ENCODE peak calls at places on chromosomes 12 and 14, in nine cellular contexts. One of them, this sample, is unnamed.

GRCh38 chr12:90902596-90902995 is 52.4 kb downstream of the CCER1 start:
- DNase-seq in CD8-positive, alpha-beta T cell: no peak
- DNase-seq in breast epithelium: no peak
- DNase-seq in tibial nerve: no peak
- DNase-seq in right cardiac atrium: no peak
- DNase-seq in colonic mucosa: no peak
- DNase-seq in RWPE2: no peak
- DNase-seq in right lobe of liver: no peak
- DNase-seq in Peyer's patch: no peak
- DNase-seq in this sample: no peak

GRCh38 chr12:29242921-29243431 is 93.9 kb downstream of the FAR2 start:
- DNase-seq in RWPE2: no peak
- DNase-seq in breast epithelium: no peak
- DNase-seq in colonic mucosa: no peak
- DNase-seq in tibial nerve: no peak
- DNase-seq in Peyer's patch: no peak
- DNase-seq in CD8-positive, alpha-beta T cell: no peak
- DNase-seq in right cardiac atrium: no peak
- DNase-seq in right lobe of liver: no peak
- DNase-seq in this sample: peak; percentile 44

GRCh38 chr14:75650253-75651058 is 10.2 kb downstream of the ERG28 start:
- DNase-seq in CD8-positive, alpha-beta T cell: no peak
- DNase-seq in colonic mucosa: no peak
- DNase-seq in tibial nerve: no peak
- DNase-seq in breast epithelium: no peak
- DNase-seq in RWPE2: no peak
- DNase-seq in right cardiac atrium: no peak
- DNase-seq in Peyer's patch: peak; percentile 53
- DNase-seq in right lobe of liver: no peak
- DNase-seq in this sample: no peak

GRCh38 chr14:39266871-39267591 is 33.3 kb downstream of the MIA2 start:
- DNase-seq in Peyer's patch: peak; percentile 94
- DNase-seq in CD8-positive, alpha-beta T cell: peak; percentile 80
- DNase-seq in tibial nerve: peak; percentile 71
- DNase-seq in colonic mucosa: peak; percentile 89
- DNase-seq in RWPE2: peak; percentile 89
- DNase-seq in right lobe of liver: peak; percentile 90
- DNase-seq in right cardiac atrium: peak; percentile 92
- DNase-seq in breast epithelium: peak; percentile 65
- DNase-seq in this sample: peak; percentile 91

GRCh38 chr12:67237231-67237630 is 31.9 kb upstream of the CAND1 start:
- DNase-seq in RWPE2: no peak
- DNase-seq in CD8-positive, alpha-beta T cell: no peak
- DNase-seq in right cardiac atrium: no peak
- DNase-seq in Peyer's patch: no peak
- DNase-seq in colonic mucosa: no peak
- DNase-seq in tibial nerve: no peak
- DNase-seq in breast epithelium: no peak
- DNase-seq in right lobe of liver: no peak
- DNase-seq in this sample: no peak

GRCh38 chr14:23483216-23483854 is 13.8 kb downstream of the NGDN start:
- DNase-seq in breast epithelium: no peak
- DNase-seq in CD8-positive, alpha-beta T cell: no peak
- DNase-seq in tibial nerve: no peak
- DNase-seq in Peyer's patch: no peak
- DNase-seq in RWPE2: no peak
- DNase-seq in colonic mucosa: no peak
- DNase-seq in right cardiac atrium: no peak
- DNase-seq in right lobe of liver: no peak
- DNase-seq in this sample: no peak

GRCh38 chr12:11884661-11885060 is 186.1 kb upstream of the BCL2L14 start:
- DNase-seq in tibial nerve: no peak
- DNase-seq in RWPE2: no peak
- DNase-seq in colonic mucosa: peak; percentile 45
- DNase-seq in right cardiac atrium: no peak
- DNase-seq in right lobe of liver: no peak
- DNase-seq in CD8-positive, alpha-beta T cell: no peak
- DNase-seq in Peyer's patch: no peak
- DNase-seq in breast epithelium: no peak
- DNase-seq in this sample: no peak

GRCh38 chr12:85278598-85279448 is 1.2 kb upstream of the ALX1 start:
- DNase-seq in colonic mucosa: no peak
- DNase-seq in right lobe of liver: no peak
- DNase-seq in tibial nerve: no peak
- DNase-seq in right cardiac atrium: peak; percentile 26
- DNase-seq in RWPE2: no peak
- DNase-seq in Peyer's patch: no peak
- DNase-seq in CD8-positive, alpha-beta T cell: no peak
- DNase-seq in breast epithelium: no peak
- DNase-seq in this sample: peak; percentile 60

GRCh38 chr12:128724468-128725046 is 99.2 kb downstream of the SLC15A4 start:
- DNase-seq in breast epithelium: no peak
- DNase-seq in right lobe of liver: no peak
- DNase-seq in Peyer's patch: no peak
- DNase-seq in colonic mucosa: no peak
- DNase-seq in RWPE2: no peak
- DNase-seq in CD8-positive, alpha-beta T cell: no peak
- DNase-seq in right cardiac atrium: no peak
- DNase-seq in tibial nerve: no peak
- DNase-seq in this sample: no peak

DNA sequence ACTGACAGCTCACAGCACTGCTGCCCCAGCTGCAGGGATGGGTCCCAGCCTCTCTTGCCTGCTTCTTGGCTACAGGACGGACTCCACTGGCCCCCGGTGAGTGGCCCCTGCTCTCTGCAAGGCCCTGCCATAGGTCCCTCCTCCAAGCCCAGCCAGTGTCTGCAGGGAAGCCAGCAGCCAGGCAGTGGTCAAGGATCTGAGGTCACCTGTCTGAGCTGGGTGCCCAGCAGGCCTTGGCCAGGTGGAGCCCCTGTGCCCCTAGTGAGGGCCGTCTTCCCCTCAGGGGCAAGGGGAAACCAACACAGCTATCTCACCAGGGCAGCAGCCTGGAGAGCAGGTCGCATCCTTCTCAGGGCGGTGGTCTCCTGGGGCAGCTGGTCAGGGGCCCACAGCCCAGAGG is 13.2 kb downstream of the XRCC3 start:
- DNase-seq in RWPE2: no peak
- DNase-seq in breast epithelium: no peak
- DNase-seq in right cardiac atrium: peak; percentile 37
- DNase-seq in right lobe of liver: peak; percentile 43
- DNase-seq in Peyer's patch: no peak
- DNase-seq in tibial nerve: no peak
- DNase-seq in CD8-positive, alpha-beta T cell: no peak
- DNase-seq in colonic mucosa: no peak
- DNase-seq in this sample: no peak
- H3K4me1 ChIP-seq in RWPE2: no peaks in the 10 kb centered on the region
- H3K4me1 ChIP-seq in breast epithelium: peaks cover 7% of the 10 kb centered on the region
- H3K4me1 ChIP-seq in right cardiac atrium: peaks cover 6% of the 10 kb centered on the region
- H3K4me1 ChIP-seq in right lobe of liver: no peaks in the 10 kb centered on the region
- H3K4me1 ChIP-seq in Peyer's patch: peaks cover 17% of the 10 kb centered on the region
- H3K4me1 ChIP-seq in tibial nerve: peaks cover 67% of the 10 kb centered on the region
- H3K4me1 ChIP-seq in CD8-positive, alpha-beta T cell: no peaks in the 10 kb centered on the region
- H3K4me1 ChIP-seq in colonic mucosa: peaks cover 10% of the 10 kb centered on the region
- H3K4me1 ChIP-seq in this sample: no peaks in the 10 kb centered on the region

GRCh38 chr14:28975084-28975483 is 208.5 kb downstream of the FOXG1 start:
- DNase-seq in tibial nerve: no peak
- DNase-seq in colonic mucosa: no peak
- DNase-seq in right cardiac atrium: no peak
- DNase-seq in breast epithelium: no peak
- DNase-seq in CD8-positive, alpha-beta T cell: no peak
- DNase-seq in Peyer's patch: no peak
- DNase-seq in right lobe of liver: no peak
- DNase-seq in RWPE2: no peak
- DNase-seq in this sample: no peak
- H3K9me3 ChIP-seq in tibial nerve: no peaks in the 10 kb centered on the region
- H3K9me3 ChIP-seq in colonic mucosa: no peaks in the 10 kb centered on the region
- H3K9me3 ChIP-seq in right cardiac atrium: no peaks in the 10 kb centered on the region
- H3K9me3 ChIP-seq in breast epithelium: no peaks in the 10 kb centered on the region
- H3K9me3 ChIP-seq in CD8-positive, alpha-beta T cell: no peaks in the 10 kb centered on the region
- H3K9me3 ChIP-seq in Peyer's patch: no peaks in the 10 kb centered on the region
- H3K9me3 ChIP-seq in right lobe of liver: no peaks in the 10 kb centered on the region
- H3K9me3 ChIP-seq in RWPE2: no peaks in the 10 kb centered on the region
- H3K9me3 ChIP-seq in this sample: peaks cover 2% of the 10 kb centered on the region

GRCh38 chr12:57395121-57395520 is 35.7 kb downstream of the R3HDM2 start:
- DNase-seq in breast epithelium: no peak
- DNase-seq in CD8-positive, alpha-beta T cell: no peak
- DNase-seq in right cardiac atrium: no peak
- DNase-seq in colonic mucosa: no peak
- DNase-seq in tibial nerve: no peak
- DNase-seq in Peyer's patch: peak; percentile 31
- DNase-seq in RWPE2: no peak
- DNase-seq in right lobe of liver: no peak
- DNase-seq in this sample: no peak
- H3K4me3 ChIP-seq in breast epithelium: no peak overlapping the region
- H3K4me3 ChIP-seq in CD8-positive, alpha-beta T cell: no peak overlapping the region
- H3K4me3 ChIP-seq in right cardiac atrium: no peak overlapping the region
- H3K4me3 ChIP-seq in colonic mucosa: no peak overlapping the region
- H3K4me3 ChIP-seq in tibial nerve: no peak overlapping the region
- H3K4me3 ChIP-seq in Peyer's patch: no peak overlapping the region
- H3K4me3 ChIP-seq in RWPE2: no peak overlapping the region
- H3K4me3 ChIP-seq in right lobe of liver: no peak overlapping the region
- H3K4me3 ChIP-seq in this sample: no peak overlapping the region

DNA sequence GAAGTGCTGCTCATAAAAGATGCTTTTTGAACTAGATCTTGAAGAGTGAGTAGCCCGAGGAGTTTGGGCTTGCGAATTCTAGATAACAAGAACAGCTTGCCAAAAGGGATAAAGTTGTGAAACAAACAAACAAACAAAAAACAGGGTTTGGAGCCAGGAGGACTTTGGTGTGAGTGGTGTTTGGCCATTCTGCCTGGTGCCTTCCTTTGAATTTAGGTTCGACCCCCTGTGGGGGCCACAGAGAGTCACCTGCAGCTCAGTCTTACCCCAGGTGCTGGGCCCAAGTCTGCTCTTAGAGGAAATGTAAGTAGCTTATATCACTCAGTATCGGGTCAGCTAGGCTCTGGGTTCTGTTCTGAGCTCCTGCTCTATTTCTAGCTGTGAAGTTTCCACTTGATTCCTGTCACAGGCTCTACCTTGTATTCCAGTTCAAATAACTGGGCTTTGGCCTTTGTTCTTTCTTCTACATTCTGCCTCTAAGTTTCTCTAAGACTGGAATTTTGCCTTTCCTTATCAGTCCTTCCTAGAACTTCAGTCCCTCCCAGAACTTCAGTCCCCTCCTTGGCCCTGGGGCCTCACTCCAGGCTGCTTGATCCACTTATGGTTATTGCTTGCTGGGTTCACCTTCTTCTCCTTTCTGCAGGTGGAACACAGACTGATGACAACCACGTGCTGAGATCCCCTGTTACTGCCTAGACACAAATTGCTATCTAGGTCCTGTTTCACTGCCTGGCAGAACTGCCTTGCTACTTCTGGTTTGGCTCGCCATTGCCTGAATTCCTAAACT is 20.5 kb upstream of the DUSP6 start:
- DNase-seq in Peyer's patch: no peak
- DNase-seq in CD8-positive, alpha-beta T cell: no peak
- DNase-seq in RWPE2: no peak
- DNase-seq in right cardiac atrium: no peak
- DNase-seq in colonic mucosa: no peak
- DNase-seq in tibial nerve: no peak
- DNase-seq in breast epithelium: no peak
- DNase-seq in right lobe of liver: no peak
- DNase-seq in this sample: no peak
- H3K4me1 ChIP-seq in Peyer's patch: peaks cover 28% of the 10 kb centered on the region
- H3K4me1 ChIP-seq in CD8-positive, alpha-beta T cell: peaks cover 3% of the 10 kb centered on the region
- H3K4me1 ChIP-seq in RWPE2: peaks cover 85% of the 10 kb centered on the region
- H3K4me1 ChIP-seq in right cardiac atrium: peaks cover 4% of the 10 kb centered on the region
- H3K4me1 ChIP-seq in colonic mucosa: peaks cover 6% of the 10 kb centered on the region
- H3K4me1 ChIP-seq in tibial nerve: peaks cover 51% of the 10 kb centered on the region
- H3K4me1 ChIP-seq in breast epithelium: no peaks in the 10 kb centered on the region
- H3K4me1 ChIP-seq in right lobe of liver: peaks cover 2% of the 10 kb centered on the region
- H3K4me1 ChIP-seq in this sample: peaks cover 8% of the 10 kb centered on the region

GRCh38 chr12:25570418-25570817 is 17.3 kb upstream of the LMNTD1 start:
- DNase-seq in CD8-positive, alpha-beta T cell: no peak
- DNase-seq in breast epithelium: no peak
- DNase-seq in right cardiac atrium: no peak
- DNase-seq in right lobe of liver: no peak
- DNase-seq in RWPE2: no peak
- DNase-seq in tibial nerve: no peak
- DNase-seq in Peyer's patch: no peak
- DNase-seq in colonic mucosa: no peak
- DNase-seq in this sample: no peak
- H3K9me3 ChIP-seq in CD8-positive, alpha-beta T cell: peaks cover 4% of the 10 kb centered on the region
- H3K9me3 ChIP-seq in breast epithelium: no peaks in the 10 kb centered on the region
- H3K9me3 ChIP-seq in right cardiac atrium: peaks cover 2% of the 10 kb centered on the region
- H3K9me3 ChIP-seq in right lobe of liver: no peaks in the 10 kb centered on the region
- H3K9me3 ChIP-seq in RWPE2: no peaks in the 10 kb centered on the region
- H3K9me3 ChIP-seq in tibial nerve: no peaks in the 10 kb centered on the region
- H3K9me3 ChIP-seq in Peyer's patch: no peaks in the 10 kb centered on the region
- H3K9me3 ChIP-seq in colonic mucosa: no peaks in the 10 kb centered on the region
- H3K9me3 ChIP-seq in this sample: peaks cover 9% of the 10 kb centered on the region

DNA sequence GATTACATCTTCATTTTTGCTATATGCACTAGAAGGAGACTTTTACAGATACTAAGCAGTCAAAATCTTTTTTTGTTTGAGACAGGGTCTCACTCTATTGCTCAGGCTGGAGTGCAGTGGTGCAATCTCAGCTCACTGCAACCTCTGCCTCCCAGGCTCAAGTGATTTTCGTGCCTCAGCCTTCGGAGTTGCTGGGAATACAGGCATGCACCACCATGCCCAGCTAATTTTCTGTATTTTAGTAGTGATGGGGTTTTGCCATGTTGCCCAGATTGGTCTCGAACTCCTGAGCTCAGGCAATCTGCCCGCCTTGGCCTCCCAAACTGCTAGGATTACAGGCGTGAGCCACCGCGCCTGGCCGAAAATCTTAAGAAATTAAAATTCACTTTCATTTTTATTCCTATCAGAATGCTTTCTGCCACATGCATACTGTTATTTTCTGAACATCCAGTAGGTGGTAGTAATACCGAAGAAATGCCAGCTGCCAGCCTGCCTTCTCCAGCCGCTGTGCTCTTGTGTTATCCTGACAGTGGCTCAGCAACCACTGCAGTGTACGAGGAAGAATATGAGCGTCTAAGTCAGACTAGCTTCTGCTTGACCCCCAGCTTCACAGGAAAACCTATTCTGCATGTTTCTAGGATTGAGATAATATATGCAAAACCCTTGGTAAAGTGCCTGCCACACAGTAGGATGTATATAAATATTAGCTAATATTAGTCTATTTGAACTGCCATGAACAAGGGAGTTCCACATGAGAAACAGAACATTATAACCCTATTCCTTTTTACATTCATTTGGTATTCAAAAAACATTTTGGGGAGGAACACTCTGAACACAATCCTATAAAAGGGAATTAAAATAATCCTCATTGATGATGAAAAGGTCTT is 54.2 kb downstream of the RPAP3 start:
- DNase-seq in breast epithelium: peak; percentile 48
- DNase-seq in tibial nerve: peak; percentile 50
- DNase-seq in colonic mucosa: peak; percentile 46
- DNase-seq in CD8-positive, alpha-beta T cell: peak; percentile 42
- DNase-seq in right cardiac atrium: peak; percentile 79
- DNase-seq in RWPE2: no peak
- DNase-seq in Peyer's patch: peak; percentile 70
- DNase-seq in right lobe of liver: no peak
- DNase-seq in this sample: peak; percentile 75
- H3K4me3 ChIP-seq in breast epithelium: peak overlapping the region; percentile 15
- H3K4me3 ChIP-seq in tibial nerve: no peak overlapping the region
- H3K4me3 ChIP-seq in colonic mucosa: peak overlapping the region; percentile 18
- H3K4me3 ChIP-seq in CD8-positive, alpha-beta T cell: no peak overlapping the region
- H3K4me3 ChIP-seq in right cardiac atrium: no peak overlapping the region
- H3K4me3 ChIP-seq in RWPE2: no peak overlapping the region
- H3K4me3 ChIP-seq in Peyer's patch: no peak overlapping the region
- H3K4me3 ChIP-seq in right lobe of liver: peak overlapping the region; percentile 32
- H3K4me3 ChIP-seq in this sample: no peak overlapping the region